ENCODE peak calls at places on chromosomes 2 and 18, in eight cellular contexts. R, Q, I, G, U, O, P and F are unnamed samples.

GRCh38 chr2:105438104-105438929 is 39.5 kb upstream of the FHL2 start:
- DNase-seq in O (no peak), Q (peak; percentile 69), G (peak; percentile 82), U (peak; percentile 59), P (no peak), I (no peak), R (no peak), F (no peak)

GRCh38 chr2:101440127-101440738 is 34.7 kb downstream of the RFX8 start:
- DNase-seq in R (no peak), G (peak; percentile 49), I (no peak), P (no peak), Q (no peak), U (no peak), O (no peak), F (peak; percentile 86)

GRCh38 chr2:165601866-165602636 is 132.6 kb downstream of the CSRNP3 start:
- DNase-seq in U (no peak), I (no peak), R (no peak), P (no peak), G (peak; percentile 90), Q (no peak), O (no peak), F (no peak)

GRCh38 chr2:173400760-173401159 is 46.1 kb downstream of the CDCA7 start:
- DNase-seq in I (no peak), R (no peak), Q (peak; percentile 2), O (peak; percentile 43), P (no peak), G (peak; percentile 16), U (no peak), F (peak; percentile 10)

GRCh38 chr2:183991973-183992372 is 606.4 kb upstream of the ZNF804A start:
- DNase-seq in U (no peak), O (no peak), G (no peak), P (no peak), R (no peak), Q (no peak), I (no peak), F (no peak)

GRCh38 chr2:60560734-60561649 is 7.5 kb upstream of the BCL11A start:
- DNase-seq in O (no peak), Q (peak; percentile 18), I (no peak), U (no peak), P (no peak), G (peak; percentile 40), R (no peak), F (no peak)

GRCh38 chr2:222756951-222757645 is 85.6 kb downstream of the MOGAT1 start:
- DNase-seq in Q (no peak), G (peak; percentile 74), P (no peak), I (no peak), R (no peak), O (peak; percentile 24), U (no peak), F (no peak)

GRCh38 chr18:59372975-59373374 is 13.9 kb upstream of the LMAN1 start:
- DNase-seq in U (no peak), I (no peak), R (no peak), P (no peak), O (no peak), G (no peak), Q (no peak), F (no peak)

GRCh38 chr2:24702800-24703199 is 90.4 kb downstream of the PTRHD1 start:
- DNase-seq in Q (no peak), O (peak; percentile 83), R (peak; percentile 45), P (no peak), U (no peak), G (peak; percentile 94), I (no peak), F (peak; percentile 88)

GRCh38 chr18:36314754-36315153 is 17.2 kb downstream of the FHOD3 start:
- DNase-seq in G (peak; percentile 83), R (no peak), Q (no peak), I (no peak), U (no peak), P (no peak), O (no peak), F (no peak)

GRCh38 chr2:226791056-226791486 is 8.5 kb downstream of the IRS1 start:
- DNase-seq in U (peak; percentile 67), R (peak; percentile 34), O (no peak), P (peak; percentile 36), Q (peak; percentile 39), I (no peak), G (peak; percentile 72), F (peak; percentile 49)

GRCh38 chr2:27721335-27721734 is 50.2 kb upstream of the MRPL33 start:
- DNase-seq in Q (no peak), I (no peak), P (no peak), R (no peak), U (no peak), G (no peak), O (peak; percentile 84), F (no peak)

GRCh38 chr18:23982154-23983071 is 32.1 kb upstream of the TTC39C start:
- DNase-seq in G (peak; percentile 83), U (no peak), Q (no peak), I (no peak), O (no peak), R (no peak), P (no peak), F (peak; percentile 32)